ENCODE peak calls at places on chromosomes 13 and 19, in five cellular contexts. One of them, this sample, is unnamed.

GRCh38 chr13:97165527-97166425 is 56.4 kb upstream of the MBNL2 start:
- DNase-seq in NCI-H446 treated with DMSO at 0.1 percent for 48 hours: no peak
- DNase-seq in amniotic stem cell: no peak
- DNase-seq in cardiac fibroblast: no peak
- DNase-seq in GM23338: no peak
- DNase-seq in this sample: no peak

GRCh38 chr13:43786766-43787517 is at the start of gene ENOX1:
- DNase-seq in amniotic stem cell: peak
- DNase-seq in cardiac fibroblast: peak
- DNase-seq in NCI-H446 treated with DMSO at 0.1 percent for 48 hours: peak
- DNase-seq in GM23338: peak
- DNase-seq in this sample: peak

GRCh38 chr19:2049741-2050348 is 1.2 kb downstream of the MKNK2 start:
- DNase-seq in cardiac fibroblast: peak
- DNase-seq in amniotic stem cell: no peak
- DNase-seq in GM23338: peak
- DNase-seq in NCI-H446 treated with DMSO at 0.1 percent for 48 hours: no peak
- DNase-seq in this sample: peak

GRCh38 chr13:112779856-112780604 is 90.2 kb downstream of the ATP11A start:
- DNase-seq in amniotic stem cell: no peak
- DNase-seq in cardiac fibroblast: peak
- DNase-seq in NCI-H446 treated with DMSO at 0.1 percent for 48 hours: no peak
- DNase-seq in GM23338: no peak
- DNase-seq in this sample: no peak

GRCh38 chr13:93320942-93321341 is 94.3 kb downstream of the GPC6 start:
- DNase-seq in GM23338: no peak
- DNase-seq in NCI-H446 treated with DMSO at 0.1 percent for 48 hours: no peak
- DNase-seq in cardiac fibroblast: peak
- DNase-seq in amniotic stem cell: no peak
- DNase-seq in this sample: no peak

GRCh38 chr19:16315825-16316505 is 8.7 kb upstream of the KLF2 start:
- DNase-seq in NCI-H446 treated with DMSO at 0.1 percent for 48 hours: no peak
- DNase-seq in amniotic stem cell: peak
- DNase-seq in GM23338: no peak
- DNase-seq in cardiac fibroblast: peak
- DNase-seq in this sample: peak

GRCh38 chr13:37446503-37446902 is 152.1 kb downstream of the POSTN start:
- DNase-seq in GM23338: no peak
- DNase-seq in amniotic stem cell: peak
- DNase-seq in cardiac fibroblast: peak
- DNase-seq in NCI-H446 treated with DMSO at 0.1 percent for 48 hours: no peak
- DNase-seq in this sample: peak

GRCh38 chr19:22623841-22624221 is 10.3 kb upstream of the ZNF492 start:
- DNase-seq in GM23338: no peak
- DNase-seq in amniotic stem cell: no peak
- DNase-seq in cardiac fibroblast: no peak
- DNase-seq in NCI-H446 treated with DMSO at 0.1 percent for 48 hours: no peak
- DNase-seq in this sample: no peak

GRCh38 chr13:100728201-100728600 is 53.6 kb upstream of the TMTC4 start:
- DNase-seq in GM23338: no peak
- DNase-seq in NCI-H446 treated with DMSO at 0.1 percent for 48 hours: no peak
- DNase-seq in cardiac fibroblast: no peak
- DNase-seq in amniotic stem cell: no peak
- DNase-seq in this sample: no peak

GRCh38 chr19:38015216-38015615 is 108.2 kb downstream of the SIPA1L3 start:
- DNase-seq in GM23338: no peak
- DNase-seq in amniotic stem cell: no peak
- DNase-seq in cardiac fibroblast: no peak
- DNase-seq in NCI-H446 treated with DMSO at 0.1 percent for 48 hours: no peak
- DNase-seq in this sample: no peak

GRCh38 chr19:10173527-10173926 is 21.2 kb downstream of the DNMT1 start:
- DNase-seq in GM23338: no peak
- DNase-seq in amniotic stem cell: no peak
- DNase-seq in cardiac fibroblast: peak
- DNase-seq in NCI-H446 treated with DMSO at 0.1 percent for 48 hours: no peak
- DNase-seq in this sample: peak

GRCh38 chr13:50989476-50989875 is 79.9 kb downstream of the RNASEH2B start:
- DNase-seq in NCI-H446 treated with DMSO at 0.1 percent for 48 hours: no peak
- DNase-seq in cardiac fibroblast: peak
- DNase-seq in GM23338: peak
- DNase-seq in amniotic stem cell: no peak
- DNase-seq in this sample: no peak

GRCh38 chr13:41668130-41668757 is 210.9 kb downstream of the RGCC start:
- DNase-seq in amniotic stem cell: peak
- DNase-seq in cardiac fibroblast: peak
- DNase-seq in GM23338: peak
- DNase-seq in NCI-H446 treated with DMSO at 0.1 percent for 48 hours: peak
- DNase-seq in this sample: peak

GRCh38 chr13:28220166-28220565 is 81.8 kb downstream of the PAN3 start:
- DNase-seq in cardiac fibroblast: peak
- DNase-seq in NCI-H446 treated with DMSO at 0.1 percent for 48 hours: no peak
- DNase-seq in GM23338: no peak
- DNase-seq in amniotic stem cell: no peak
- DNase-seq in this sample: no peak

GRCh38 chr19:13974073-13974472 is 21.8 kb downstream of the DCAF15 start:
- DNase-seq in GM23338: peak
- DNase-seq in NCI-H446 treated with DMSO at 0.1 percent for 48 hours: no peak
- DNase-seq in amniotic stem cell: no peak
- DNase-seq in cardiac fibroblast: no peak
- DNase-seq in this sample: no peak